ENCODE peak calls at places on chromosomes 11 and 22, in eight cellular contexts. L is left ventricle myocardium inferior; B is nephron progenitor cell; C is heart right ventricle; D is stimulated activated CD4-positive, alpha-beta T cell treated with anti-CD3 and anti-CD28 coated beads, Interleukin-1b, Interleukin-23, amount 100 ng/mL, for 1 hour; Y is stimulated activated CD8-positive, alpha-beta memory T cell treated with anti-CD3 and anti-CD28 coated beads, Interleukin-15, amount 100 ng/mL, for 1 hour; I is RCC 7860; Z is germinal center. A is an unnamed sample.
A peak's percentile ranks its signal among the peaks of the same experiment; 100 is the strongest.

GRCh38 chr11:47233989-47234668 is 14.5 kb downstream of the ACP2 start:
- DNase-seq in L (peak; percentile 33), B (no peak), I (peak; percentile 21), D (no peak), Z (no peak), C (peak; percentile 25), Y (no peak), A (no peak)

GRCh38 chr11:123125169-123125568 is 63.2 kb upstream of the HSPA8 start:
- DNase-seq in I (no peak), Y (no peak), D (no peak), Z (no peak), L (no peak), C (no peak), B (no peak), A (no peak)

GRCh38 chr11:30741039-30741550 is 154.9 kb upstream of the MPPED2 start:
- DNase-seq in I (no peak), Z (no peak), B (no peak), C (no peak), L (no peak), Y (no peak), D (no peak), A (peak; percentile 66)

GRCh38 chr11:67071420-67072284 is 15.0 kb downstream of the RHOD start:
- DNase-seq in Z (peak; percentile 88), L (peak; percentile 80), I (peak; percentile 16), D (peak; percentile 54), C (peak; percentile 80), B (peak; percentile 82), Y (peak; percentile 40), A (no peak)

GRCh38 chr11:58059011-58059358 is 28.2 kb downstream of the OR6Q1 start:
- DNase-seq in Z (no peak), Y (no peak), C (no peak), I (peak; percentile 94), B (no peak), D (no peak), L (no peak), A (peak; percentile 22)

GRCh38 chr11:17703951-17704350 is 15.4 kb upstream of the MYOD1 start:
- DNase-seq in Y (no peak), I (no peak), B (no peak), D (no peak), Z (peak; percentile 49), L (no peak), C (no peak), A (no peak)

GRCh38 chr11:112085822-112086421 is 634 bp downstream of the TIMM8B start:
- DNase-seq in C (no peak), D (peak; percentile 24), L (no peak), Z (peak; percentile 52), Y (no peak), B (no peak), I (no peak), A (no peak)

GRCh38 chr22:44363214-44363979 is 50.6 kb upstream of the SHISAL1 start:
- DNase-seq in D (no peak), L (peak; percentile 92), B (no peak), I (peak; percentile 92), Y (no peak), Z (no peak), C (peak; percentile 93), A (peak; percentile 87)

GRCh38 chr11:45146072-45147016 is at the start of gene PRDM11:
- DNase-seq in I (peak; percentile 49), Z (peak; percentile 66), L (no peak), C (no peak), B (peak; percentile 66), D (no peak), Y (no peak), A (no peak)

GRCh38 chr11:119714590-119714989 is 14.4 kb downstream of the NECTIN1 start:
- DNase-seq in I (no peak), Z (no peak), B (no peak), D (no peak), C (no peak), Y (no peak), L (no peak), A (no peak)

GRCh38 chr22:29827091-29827490 is 11.0 kb downstream of the ASCC2 start:
- DNase-seq in C (no peak), D (no peak), B (no peak), L (no peak), Y (no peak), Z (no peak), I (no peak), A (no peak)

GRCh38 chr22:36384766-36385400 is 2.9 kb downstream of the MYH9 start:
- DNase-seq in Y (no peak), C (no peak), D (no peak), I (peak; percentile 48), Z (peak; percentile 50), L (no peak), B (peak; percentile 26), A (no peak)